ENCODE peak calls at places on chromosomes 4 and X, in ten cellular contexts. One of them, this sample, is unnamed.
A peak's percentile ranks its signal among the peaks of the same experiment; 100 is the strongest.

GRCh38 chrX:129996120-129996519 is 13.7 kb downstream of the BCORL1 start:
- DNase-seq in A549: no peak
- DNase-seq in NT2/D1: no peak
- DNase-seq in GM23248: peak; percentile 86
- DNase-seq in transverse colon: no peak
- DNase-seq in pancreas: no peak
- DNase-seq in endodermal cell: no peak
- DNase-seq in cardiac muscle cell: no peak
- DNase-seq in SJSA1: peak; percentile 10
- DNase-seq in sigmoid colon: no peak
- DNase-seq in this sample: no peak

GRCh38 chrX:4239650-4240540 is 526.4 kb upstream of the PRKX start:
- DNase-seq in A549: no peak
- DNase-seq in NT2/D1: no peak
- DNase-seq in GM23248: no peak
- DNase-seq in transverse colon: no peak
- DNase-seq in pancreas: no peak
- DNase-seq in endodermal cell: no peak
- DNase-seq in cardiac muscle cell: no peak
- DNase-seq in SJSA1: no peak
- DNase-seq in sigmoid colon: no peak
- DNase-seq in this sample: no peak

GRCh38 chr4:15684498-15684897 is 2.9 kb downstream of the FAM200B start:
- DNase-seq in A549: no peak
- DNase-seq in NT2/D1: peak; percentile 78
- DNase-seq in GM23248: no peak
- DNase-seq in transverse colon: no peak
- DNase-seq in pancreas: no peak
- DNase-seq in endodermal cell: no peak
- DNase-seq in cardiac muscle cell: no peak
- DNase-seq in SJSA1: no peak
- DNase-seq in sigmoid colon: no peak
- DNase-seq in this sample: no peak

GRCh38 chr4:41358626-41359025 is 101.9 kb downstream of the UCHL1 start:
- DNase-seq in A549: peak; percentile 55
- DNase-seq in NT2/D1: no peak
- DNase-seq in GM23248: peak; percentile 38
- DNase-seq in transverse colon: no peak
- DNase-seq in pancreas: no peak
- DNase-seq in endodermal cell: no peak
- DNase-seq in cardiac muscle cell: no peak
- DNase-seq in SJSA1: peak; percentile 57
- DNase-seq in sigmoid colon: no peak
- DNase-seq in this sample: no peak

GRCh38 chr4:7107166-7107905 is 39.5 kb upstream of the GRPEL1 start:
- DNase-seq in A549: no peak
- DNase-seq in NT2/D1: no peak
- DNase-seq in GM23248: no peak
- DNase-seq in transverse colon: no peak
- DNase-seq in pancreas: no peak
- DNase-seq in endodermal cell: no peak
- DNase-seq in cardiac muscle cell: no peak
- DNase-seq in SJSA1: no peak
- DNase-seq in sigmoid colon: no peak
- DNase-seq in this sample: no peak

GRCh38 chr4:76144546-76144945 is 3.7 kb downstream of the NUP54 start:
- DNase-seq in A549: no peak
- DNase-seq in NT2/D1: no peak
- DNase-seq in GM23248: no peak
- DNase-seq in transverse colon: no peak
- DNase-seq in pancreas: no peak
- DNase-seq in endodermal cell: no peak
- DNase-seq in cardiac muscle cell: no peak
- DNase-seq in SJSA1: no peak
- DNase-seq in sigmoid colon: no peak
- DNase-seq in this sample: no peak

GRCh38 chrX:71056857-71057256 is 11.3 kb downstream of the SNX12 start:
- DNase-seq in A549: no peak
- DNase-seq in NT2/D1: no peak
- DNase-seq in GM23248: peak; percentile 62
- DNase-seq in transverse colon: no peak
- DNase-seq in pancreas: no peak
- DNase-seq in endodermal cell: no peak
- DNase-seq in cardiac muscle cell: no peak
- DNase-seq in SJSA1: no peak
- DNase-seq in sigmoid colon: no peak
- DNase-seq in this sample: no peak

GRCh38 chr4:185830263-185830994 is 18.4 kb upstream of the SORBS2 start:
- DNase-seq in A549: peak; percentile 9
- DNase-seq in NT2/D1: no peak
- DNase-seq in GM23248: no peak
- DNase-seq in transverse colon: no peak
- DNase-seq in pancreas: no peak
- DNase-seq in endodermal cell: no peak
- DNase-seq in cardiac muscle cell: no peak
- DNase-seq in SJSA1: no peak
- DNase-seq in sigmoid colon: no peak
- DNase-seq in this sample: peak; percentile 71

GRCh38 chrX:77003530-77003929 is 443.7 kb upstream of the FGF16 start:
- DNase-seq in A549: no peak
- DNase-seq in NT2/D1: no peak
- DNase-seq in GM23248: no peak
- DNase-seq in transverse colon: no peak
- DNase-seq in pancreas: no peak
- DNase-seq in endodermal cell: no peak
- DNase-seq in cardiac muscle cell: no peak
- DNase-seq in SJSA1: no peak
- DNase-seq in sigmoid colon: no peak
- DNase-seq in this sample: no peak

GRCh38 chrX:130174051-130174704 is 2.4 kb downstream of the RAB33A start:
- DNase-seq in A549: no peak
- DNase-seq in NT2/D1: no peak
- DNase-seq in GM23248: peak; percentile 83
- DNase-seq in transverse colon: no peak
- DNase-seq in pancreas: no peak
- DNase-seq in endodermal cell: no peak
- DNase-seq in cardiac muscle cell: no peak
- DNase-seq in SJSA1: peak; percentile 42
- DNase-seq in sigmoid colon: peak; percentile 64
- DNase-seq in this sample: no peak

GRCh38 chr4:122293374-122294365 is 85.1 kb upstream of the ADAD1 start:
- DNase-seq in A549: no peak
- DNase-seq in NT2/D1: no peak
- DNase-seq in GM23248: no peak
- DNase-seq in transverse colon: no peak
- DNase-seq in pancreas: peak; percentile 29
- DNase-seq in endodermal cell: peak; percentile 47
- DNase-seq in cardiac muscle cell: no peak
- DNase-seq in SJSA1: no peak
- DNase-seq in sigmoid colon: no peak
- DNase-seq in this sample: no peak

GRCh38 chr4:86359944-86360478 is at the start of gene MAPK10:
- DNase-seq in A549: no peak
- DNase-seq in NT2/D1: peak; percentile 42
- DNase-seq in GM23248: peak; percentile 71
- DNase-seq in transverse colon: peak; percentile 57
- DNase-seq in pancreas: no peak
- DNase-seq in endodermal cell: peak; percentile 73
- DNase-seq in cardiac muscle cell: peak; percentile 57
- DNase-seq in SJSA1: peak; percentile 5
- DNase-seq in sigmoid colon: peak; percentile 88
- DNase-seq in this sample: peak; percentile 47

GRCh38 chr4:2324891-2325290 is 63.0 kb upstream of the MXD4 start:
- DNase-seq in A549: no peak
- DNase-seq in NT2/D1: no peak
- DNase-seq in GM23248: no peak
- DNase-seq in transverse colon: no peak
- DNase-seq in pancreas: no peak
- DNase-seq in endodermal cell: no peak
- DNase-seq in cardiac muscle cell: no peak
- DNase-seq in SJSA1: no peak
- DNase-seq in sigmoid colon: no peak
- DNase-seq in this sample: no peak

GRCh38 chr4:169220854-169221311 is 49.9 kb downstream of the SH3RF1 start:
- DNase-seq in A549: no peak
- DNase-seq in NT2/D1: no peak
- DNase-seq in GM23248: no peak
- DNase-seq in transverse colon: no peak
- DNase-seq in pancreas: no peak
- DNase-seq in endodermal cell: no peak
- DNase-seq in cardiac muscle cell: no peak
- DNase-seq in SJSA1: no peak
- DNase-seq in sigmoid colon: no peak
- DNase-seq in this sample: no peak
- H3K4me1 ChIP-seq in A549: peaks cover 41% of the 10 kb centered on the region
- H3K4me1 ChIP-seq in NT2/D1: no peaks in the 10 kb centered on the region
- H3K4me1 ChIP-seq in GM23248: peaks cover 38% of the 10 kb centered on the region
- H3K4me1 ChIP-seq in transverse colon: peaks cover 12% of the 10 kb centered on the region
- H3K4me1 ChIP-seq in pancreas: peaks cover 17% of the 10 kb centered on the region
- H3K4me1 ChIP-seq in endodermal cell: no peaks in the 10 kb centered on the region
- H3K4me1 ChIP-seq in cardiac muscle cell: peaks cover 6% of the 10 kb centered on the region
- H3K4me1 ChIP-seq in SJSA1: peaks cover 31% of the 10 kb centered on the region
- H3K4me1 ChIP-seq in sigmoid colon: peaks cover 10% of the 10 kb centered on the region
- H3K4me1 ChIP-seq in this sample: peaks cover 17% of the 10 kb centered on the region

GRCh38 chr4:88446124-88446523 is 10.8 kb upstream of the HERC5 start:
- DNase-seq in A549: no peak
- DNase-seq in NT2/D1: no peak
- DNase-seq in GM23248: peak; percentile 14
- DNase-seq in transverse colon: no peak
- DNase-seq in pancreas: no peak
- DNase-seq in endodermal cell: no peak
- DNase-seq in cardiac muscle cell: no peak
- DNase-seq in SJSA1: no peak
- DNase-seq in sigmoid colon: no peak
- DNase-seq in this sample: no peak
- H3K4me1 ChIP-seq in A549: no peaks in the 10 kb centered on the region
- H3K4me1 ChIP-seq in NT2/D1: no peaks in the 10 kb centered on the region
- H3K4me1 ChIP-seq in GM23248: no peaks in the 10 kb centered on the region
- H3K4me1 ChIP-seq in transverse colon: no peaks in the 10 kb centered on the region
- H3K4me1 ChIP-seq in pancreas: no peaks in the 10 kb centered on the region
- H3K4me1 ChIP-seq in endodermal cell: no peaks in the 10 kb centered on the region
- H3K4me1 ChIP-seq in cardiac muscle cell: no peaks in the 10 kb centered on the region
- H3K4me1 ChIP-seq in SJSA1: no peaks in the 10 kb centered on the region
- H3K4me1 ChIP-seq in sigmoid colon: no peaks in the 10 kb centered on the region
- H3K4me1 ChIP-seq in this sample: no peaks in the 10 kb centered on the region

DNA sequence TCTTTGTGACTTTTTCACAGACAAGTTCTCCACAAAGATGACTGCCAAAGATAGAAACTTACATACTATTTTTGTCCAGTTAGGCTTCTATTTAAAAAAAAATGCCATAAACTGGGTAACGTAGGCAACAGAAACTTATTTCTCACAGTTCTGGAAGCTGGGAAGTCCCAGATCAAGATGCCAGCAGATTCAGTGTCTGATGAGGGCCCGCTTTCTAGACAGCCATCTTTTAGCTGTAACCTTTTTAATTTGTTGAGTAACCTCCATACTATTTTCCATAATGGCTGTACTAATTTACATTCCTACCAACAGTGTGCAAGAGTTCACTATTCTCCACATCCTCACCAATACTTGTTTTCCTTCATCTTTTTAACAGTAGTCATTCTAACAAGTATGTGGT is 55.5 kb downstream of the ARHGEF38 start:
- DNase-seq in A549: no peak
- DNase-seq in NT2/D1: no peak
- DNase-seq in GM23248: no peak
- DNase-seq in transverse colon: no peak
- DNase-seq in pancreas: no peak
- DNase-seq in endodermal cell: no peak
- DNase-seq in cardiac muscle cell: no peak
- DNase-seq in SJSA1: no peak
- DNase-seq in sigmoid colon: no peak
- DNase-seq in this sample: no peak
- H3K4me1 ChIP-seq in A549: no peaks in the 10 kb centered on the region
- H3K4me1 ChIP-seq in NT2/D1: no peaks in the 10 kb centered on the region
- H3K4me1 ChIP-seq in GM23248: no peaks in the 10 kb centered on the region
- H3K4me1 ChIP-seq in transverse colon: no peaks in the 10 kb centered on the region
- H3K4me1 ChIP-seq in pancreas: peaks cover 19% of the 10 kb centered on the region
- H3K4me1 ChIP-seq in endodermal cell: peaks cover 17% of the 10 kb centered on the region
- H3K4me1 ChIP-seq in cardiac muscle cell: no peaks in the 10 kb centered on the region
- H3K4me1 ChIP-seq in SJSA1: no peaks in the 10 kb centered on the region
- H3K4me1 ChIP-seq in sigmoid colon: no peaks in the 10 kb centered on the region
- H3K4me1 ChIP-seq in this sample: no peaks in the 10 kb centered on the region

GRCh38 chrX:2408856-2409255 is 91.9 kb downstream of the DHRSX start:
- DNase-seq in A549: no peak
- DNase-seq in NT2/D1: no peak
- DNase-seq in GM23248: no peak
- DNase-seq in transverse colon: no peak
- DNase-seq in pancreas: no peak
- DNase-seq in endodermal cell: no peak
- DNase-seq in cardiac muscle cell: no peak
- DNase-seq in SJSA1: no peak
- DNase-seq in sigmoid colon: no peak
- DNase-seq in this sample: no peak
- H3K4me1 ChIP-seq in A549: peaks cover 29% of the 10 kb centered on the region
- H3K4me1 ChIP-seq in NT2/D1: no peaks in the 10 kb centered on the region
- H3K4me1 ChIP-seq in GM23248: no peaks in the 10 kb centered on the region
- H3K4me1 ChIP-seq in transverse colon: no peaks in the 10 kb centered on the region
- H3K4me1 ChIP-seq in pancreas: peaks cover 7% of the 10 kb centered on the region
- H3K4me1 ChIP-seq in endodermal cell: no peaks in the 10 kb centered on the region
- H3K4me1 ChIP-seq in cardiac muscle cell: no peaks in the 10 kb centered on the region
- H3K4me1 ChIP-seq in SJSA1: no peaks in the 10 kb centered on the region
- H3K4me1 ChIP-seq in sigmoid colon: no peaks in the 10 kb centered on the region
- H3K4me1 ChIP-seq in this sample: peaks cover 35% of the 10 kb centered on the region

DNA sequence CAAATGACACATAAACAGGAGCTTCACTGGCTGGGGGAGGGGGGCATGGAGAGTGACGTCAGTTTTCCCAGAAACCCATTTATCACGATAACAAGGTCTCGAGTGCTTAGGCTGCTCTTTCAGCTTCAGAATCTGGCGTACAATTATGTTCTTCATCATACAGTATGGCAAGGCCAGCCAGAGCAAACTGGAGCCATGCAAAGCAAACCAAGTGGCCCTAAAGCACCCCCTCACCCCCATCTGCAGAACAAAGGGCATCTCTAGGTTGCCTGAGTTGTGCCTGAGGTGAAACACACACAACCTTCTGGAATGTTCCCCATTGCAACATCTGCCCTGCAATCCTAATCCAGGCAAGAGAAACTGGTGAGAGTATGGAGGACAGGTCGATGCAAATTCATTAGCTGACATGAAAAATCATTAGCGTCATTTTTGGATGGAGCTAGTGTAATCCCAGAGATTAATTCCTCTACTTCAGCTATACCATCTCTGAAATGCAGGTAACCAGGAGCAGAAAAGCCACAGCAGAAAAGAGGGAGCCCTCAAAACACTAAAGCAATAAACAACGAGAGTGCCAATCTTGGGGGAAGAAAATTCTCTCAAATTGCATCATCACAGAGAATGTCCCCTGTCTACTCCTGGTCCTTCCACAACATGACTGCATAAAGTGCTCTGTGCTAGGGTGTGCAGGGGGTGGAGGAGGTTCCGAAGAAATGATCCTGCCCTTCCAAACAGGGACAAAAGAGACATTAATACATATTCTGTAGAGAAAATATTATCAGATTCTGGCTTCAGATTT is 1.8 kb downstream of the SEPTIN6 start:
- DNase-seq in A549: no peak
- DNase-seq in NT2/D1: no peak
- DNase-seq in GM23248: peak; percentile 69
- DNase-seq in transverse colon: peak; percentile 11
- DNase-seq in pancreas: no peak
- DNase-seq in endodermal cell: no peak
- DNase-seq in cardiac muscle cell: no peak
- DNase-seq in SJSA1: no peak
- DNase-seq in sigmoid colon: no peak
- DNase-seq in this sample: no peak
- H3K4me1 ChIP-seq in A549: peaks cover 11% of the 10 kb centered on the region
- H3K4me1 ChIP-seq in NT2/D1: peaks cover 4% of the 10 kb centered on the region
- H3K4me1 ChIP-seq in GM23248: peaks cover 34% of the 10 kb centered on the region
- H3K4me1 ChIP-seq in transverse colon: peaks cover 7% of the 10 kb centered on the region
- H3K4me1 ChIP-seq in pancreas: no peaks in the 10 kb centered on the region
- H3K4me1 ChIP-seq in endodermal cell: peaks cover 3% of the 10 kb centered on the region
- H3K4me1 ChIP-seq in cardiac muscle cell: peaks cover 18% of the 10 kb centered on the region
- H3K4me1 ChIP-seq in SJSA1: peaks cover 4% of the 10 kb centered on the region
- H3K4me1 ChIP-seq in sigmoid colon: peaks cover 20% of the 10 kb centered on the region
- H3K4me1 ChIP-seq in this sample: no peaks in the 10 kb centered on the region

This sample was measured in Caco-2.